ENCODE peak calls at places on chromosomes 1 and 21, in eight cellular contexts. P, M, I, J, Z, Q, C and L are unnamed samples.

GRCh38 chr1:30912913-30913652 is 4.5 kb upstream of the SDC3 start:
- DNase-seq in I (peak), C (no peak), Q (peak), P (no peak), M (no peak), J (no peak), Z (no peak), L (no peak)

GRCh38 chr1:89962024-89962741 is 32.7 kb upstream of the ZNF326 start:
- DNase-seq in Z (no peak), P (no peak), M (no peak), I (no peak), J (no peak), Q (no peak), C (peak), L (no peak)

GRCh38 chr1:163050496-163050895 is 18.7 kb upstream of the RGS4 start:
- DNase-seq in Q (no peak), P (no peak), I (no peak), M (no peak), C (no peak), J (no peak), Z (no peak), L (no peak)

GRCh38 chr1:116483481-116484309 is 87.1 kb downstream of the CD58 start:
- DNase-seq in Q (peak), M (no peak), J (no peak), Z (no peak), P (no peak), C (no peak), I (no peak), L (peak)

GRCh38 chr21:37374026-37374425 is 7.5 kb downstream of the DYRK1A start:
- DNase-seq in C (peak), M (no peak), Z (no peak), P (no peak), I (no peak), J (no peak), Q (no peak), L (no peak)

GRCh38 chr1:1899266-1899966 is 8.5 kb upstream of the GNB1 start:
- DNase-seq in I (peak), P (no peak), C (no peak), J (no peak), Z (no peak), M (no peak), Q (no peak), L (no peak)

GRCh38 chr1:89065077-89065868 is at the start of gene GBP1:
- DNase-seq in M (peak), Q (no peak), P (no peak), C (peak), J (peak), I (no peak), Z (peak), L (no peak)

GRCh38 chr1:30877205-30877912 is 31.2 kb downstream of the SDC3 start:
- DNase-seq in I (peak), C (peak), J (no peak), M (no peak), P (no peak), Z (peak), Q (peak), L (peak)

GRCh38 chr1:28236656-28237331 is 870 bp downstream of the ATP5IF1 start:
- DNase-seq in J (no peak), P (no peak), I (no peak), C (no peak), Q (no peak), M (no peak), Z (no peak), L (no peak)

GRCh38 chr1:12435639-12436344 is 182.2 kb downstream of the DHRS3 start:
- DNase-seq in Q (no peak), M (peak), P (no peak), Z (no peak), J (no peak), I (no peak), C (peak), L (no peak)

GRCh38 chr1:223403184-223403815 is 10.1 kb downstream of the CCDC185 start:
- DNase-seq in Q (no peak), P (no peak), M (no peak), C (no peak), I (no peak), Z (no peak), J (no peak), L (no peak)

GRCh38 chr1:164928223-164928814 is 369.3 kb downstream of the PBX1 start:
- DNase-seq in Q (no peak), C (no peak), M (no peak), J (no peak), Z (no peak), P (no peak), I (no peak), L (no peak)

GRCh38 chr1:176073524-176074157 is 133.4 kb downstream of the COP1 start:
- DNase-seq in I (no peak), J (peak), M (peak), Z (peak), C (peak), P (no peak), Q (no peak), L (no peak)

GRCh38 chr1:222617367-222617951 is 438 bp upstream of the MIA3 start:
- DNase-seq in Z (peak), Q (peak), M (peak), C (peak), P (peak), I (peak), J (peak), L (peak)

GRCh38 chr1:50278352-50278878 is 144.8 kb downstream of the DMRTA2 start:
- DNase-seq in M (no peak), P (no peak), Q (no peak), C (no peak), Z (no peak), I (no peak), J (no peak), L (no peak)

GRCh38 chr1:198465201-198466144 is 75.0 kb downstream of the ATP6V1G3 start:
- DNase-seq in J (peak), P (no peak), I (no peak), Q (no peak), Z (peak), M (peak), C (peak), L (no peak)

GRCh38 chr1:15070145-15070748 is 83.3 kb upstream of the TMEM51 start:
- DNase-seq in Q (no peak), C (no peak), M (no peak), I (no peak), Z (no peak), J (no peak), P (no peak), L (no peak)

GRCh38 chr1:67338642-67339041 is 31.0 kb downstream of the IL12RB2 start:
- DNase-seq in J (no peak), Z (no peak), Q (no peak), M (no peak), P (no peak), C (no peak), I (no peak), L (no peak)

GRCh38 chr21:26844258-26845065 is 747 bp downstream of the ADAMTS1 start:
- DNase-seq in M (no peak), C (peak), Z (no peak), Q (peak), J (peak), I (peak), P (no peak), L (peak)
- H3K27ac ChIP-seq in M (no peak), C (peak), Z (peak), Q (peak), J (no peak), I (peak), P (no peak), L (peak)

DNA sequence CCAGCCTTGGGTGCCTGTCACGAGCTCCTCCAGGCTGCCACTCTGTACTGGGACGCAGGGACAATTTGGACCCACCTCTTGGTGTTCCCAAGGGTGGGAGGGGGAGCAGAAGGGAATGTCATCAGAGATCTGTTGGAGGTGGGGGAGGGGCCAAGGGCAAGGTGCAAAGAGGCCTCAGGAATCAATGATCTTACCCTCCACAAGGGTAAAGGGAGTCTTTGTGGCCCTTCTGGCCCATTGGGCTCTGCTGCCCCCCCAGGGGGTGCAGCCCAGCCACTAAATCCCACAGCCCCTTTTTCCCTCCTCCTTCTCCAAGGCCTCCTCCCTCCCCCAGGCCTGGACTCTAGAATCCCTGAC is 8.5 kb downstream of the TTC39A start:
- DNase-seq in J (no peak), M (no peak), Z (no peak), C (no peak), P (no peak), I (no peak), Q (no peak), L (no peak)
- H3K27ac ChIP-seq in J (no peak), M (no peak), Z (no peak), C (no peak), P (no peak), I (no peak), Q (no peak), L (no peak)

GRCh38 chr1:56317722-56318121 is 261.6 kb downstream of the PLPP3 start:
- DNase-seq in C (no peak), I (no peak), Q (no peak), P (no peak), J (no peak), Z (no peak), M (no peak), L (no peak)
- H3K27ac ChIP-seq in C (no peak), I (no peak), Q (no peak), P (no peak), J (no peak), Z (no peak), M (no peak), L (no peak)

GRCh38 chr1:39408641-39409054 is 82.8 kb upstream of the BMP8A start:
- DNase-seq in J (peak), P (peak), M (peak), Q (peak), Z (peak), I (peak), C (peak), L (peak)

GRCh38 chr1:39407496-39407888 is 83.9 kb upstream of the BMP8A start:
- DNase-seq in Q (no peak), I (no peak), C (no peak), P (no peak), Z (no peak), M (no peak), J (no peak), L (no peak)

GRCh38 chr1:39407889-39408640 is 83.4 kb upstream of the BMP8A start:
- DNase-seq in I (no peak), J (no peak), P (no peak), Q (no peak), Z (no peak), C (no peak), M (no peak), L (no peak)

GRCh38 chr1:39405358-39405757 is 86.1 kb upstream of the BMP8A start:
- DNase-seq in Z (no peak), C (no peak), J (no peak), I (no peak), Q (no peak), P (no peak), M (no peak), L (no peak)

GRCh38 chr1:39406533-39407478 is 84.6 kb upstream of the BMP8A start:
- DNase-seq in C (peak), Q (no peak), P (no peak), Z (no peak), I (no peak), J (no peak), M (no peak), L (no peak)
- H3K27ac ChIP-seq in C (peak), Q (peak), P (no peak), Z (peak), I (peak), J (no peak), M (no peak), L (peak)

GRCh38 chr1:80066060-80066459 is 1059.5 kb upstream of the ADGRL4 start:
- DNase-seq in J (no peak), Q (no peak), C (no peak), M (no peak), I (no peak), Z (no peak), P (no peak), L (no peak)

GRCh38 chr1:80059940-80060339 is 1053.4 kb upstream of the ADGRL4 start:
- DNase-seq in Q (no peak), C (no peak), I (no peak), Z (no peak), P (no peak), J (no peak), M (no peak), L (no peak)

GRCh38 chr1:80064524-80064923 is 1058.0 kb upstream of the ADGRL4 start:
- DNase-seq in J (no peak), Q (no peak), Z (no peak), P (no peak), C (no peak), I (no peak), M (no peak), L (no peak)
- H3K27ac ChIP-seq in J (no peak), Q (no peak), Z (no peak), P (no peak), C (no peak), I (no peak), M (no peak), L (no peak)

GRCh38 chr1:178034676-178035075 is 59.2 kb upstream of the RASAL2 start:
- DNase-seq in Q (no peak), Z (no peak), M (no peak), P (no peak), I (no peak), J (no peak), C (no peak), L (no peak)

GRCh38 chr1:178039826-178040380 is 54.0 kb upstream of the RASAL2 start:
- DNase-seq in Q (no peak), M (no peak), I (no peak), C (no peak), P (no peak), J (no peak), Z (no peak), L (no peak)

GRCh38 chr1:178037510-178038253 is 56.2 kb upstream of the RASAL2 start:
- DNase-seq in Z (no peak), P (no peak), I (peak), C (peak), J (no peak), M (no peak), Q (peak), L (peak)

GRCh38 chr1:178036090-178036489 is 57.8 kb upstream of the RASAL2 start:
- DNase-seq in P (no peak), C (no peak), J (no peak), M (no peak), Z (no peak), Q (no peak), I (no peak), L (no peak)

GRCh38 chr1:178038372-178038771 is 55.5 kb upstream of the RASAL2 start:
- DNase-seq in M (no peak), P (no peak), C (no peak), J (no peak), I (no peak), Q (no peak), Z (no peak), L (no peak)
- H3K27ac ChIP-seq in M (no peak), P (no peak), C (peak), J (no peak), I (no peak), Q (peak), Z (no peak), L (peak)

GRCh38 chr1:166951050-166951449 is 24.3 kb downstream of the ILDR2 start:
- DNase-seq in C (no peak), I (no peak), Z (no peak), Q (no peak), P (no peak), J (no peak), M (no peak), L (no peak)

GRCh38 chr1:166948856-166949350 is 26.4 kb downstream of the ILDR2 start:
- DNase-seq in P (no peak), J (no peak), C (no peak), M (no peak), I (no peak), Z (no peak), Q (no peak), L (no peak)

GRCh38 chr1:166947398-166948043 is 27.8 kb downstream of the ILDR2 start:
- DNase-seq in Q (peak), I (peak), P (no peak), J (peak), M (no peak), C (peak), Z (no peak), L (peak)

GRCh38 chr1:166952002-166952746 is 23.2 kb downstream of the ILDR2 start:
- DNase-seq in I (no peak), M (no peak), C (peak), Q (no peak), Z (peak), P (no peak), J (no peak), L (no peak)

GRCh38 chr1:166950156-166950555 is 25.2 kb downstream of the ILDR2 start:
- DNase-seq in I (no peak), M (no peak), P (no peak), Z (no peak), J (no peak), Q (no peak), C (no peak), L (no peak)
- H3K27ac ChIP-seq in I (no peak), M (no peak), P (no peak), Z (no peak), J (no peak), Q (no peak), C (no peak), L (no peak)